ENCODE peak calls at places on chromosome 1, in ten cellular contexts. One of them, this sample, is unnamed.

GRCh38 chr1:6700853-6701436 is 671 bp downstream of the DNAJC11 start:
- DNase-seq in activated CD8-positive, alpha-beta memory T cell treated with anti-CD3 and anti-CD28 coated beads, Interleukin-2, amount 10 ng/mL, durations not matched to agents 7 days and 5 days: no peak
- DNase-seq in HS-27A: no peak
- DNase-seq in cardiac fibroblast: no peak
- DNase-seq in effector CD4-positive, alpha-beta T cell: no peak
- DNase-seq in iPS-NIHi11: no peak
- DNase-seq in iris pigment epithelial cell: no peak
- DNase-seq in colonic mucosa: no peak
- DNase-seq in activated T-cell treated with anti-CD3 and anti-CD28 coated beads, Interleukin-2, amount 50 U/mL, for 72 hours: no peak
- DNase-seq in neural progenitor cell: peak
- DNase-seq in this sample: no peak

GRCh38 chr1:226223786-226224244 is 351 bp downstream of the MIXL1 start:
- DNase-seq in activated CD8-positive, alpha-beta memory T cell treated with anti-CD3 and anti-CD28 coated beads, Interleukin-2, amount 10 ng/mL, durations not matched to agents 7 days and 5 days: peak
- DNase-seq in HS-27A: no peak
- DNase-seq in cardiac fibroblast: peak
- DNase-seq in effector CD4-positive, alpha-beta T cell: no peak
- DNase-seq in iPS-NIHi11: no peak
- DNase-seq in iris pigment epithelial cell: peak
- DNase-seq in colonic mucosa: peak
- DNase-seq in activated T-cell treated with anti-CD3 and anti-CD28 coated beads, Interleukin-2, amount 50 U/mL, for 72 hours: peak
- DNase-seq in neural progenitor cell: peak
- DNase-seq in this sample: peak

GRCh38 chr1:157371211-157371610 is 181.1 kb downstream of the FCRL5 start:
- DNase-seq in activated CD8-positive, alpha-beta memory T cell treated with anti-CD3 and anti-CD28 coated beads, Interleukin-2, amount 10 ng/mL, durations not matched to agents 7 days and 5 days: no peak
- DNase-seq in HS-27A: no peak
- DNase-seq in cardiac fibroblast: peak
- DNase-seq in effector CD4-positive, alpha-beta T cell: no peak
- DNase-seq in iPS-NIHi11: no peak
- DNase-seq in iris pigment epithelial cell: no peak
- DNase-seq in colonic mucosa: no peak
- DNase-seq in activated T-cell treated with anti-CD3 and anti-CD28 coated beads, Interleukin-2, amount 50 U/mL, for 72 hours: no peak
- DNase-seq in neural progenitor cell: no peak
- DNase-seq in this sample: no peak

GRCh38 chr1:68141079-68141800 is 90.8 kb upstream of the DIRAS3 start:
- DNase-seq in activated CD8-positive, alpha-beta memory T cell treated with anti-CD3 and anti-CD28 coated beads, Interleukin-2, amount 10 ng/mL, durations not matched to agents 7 days and 5 days: no peak
- DNase-seq in HS-27A: no peak
- DNase-seq in cardiac fibroblast: peak
- DNase-seq in effector CD4-positive, alpha-beta T cell: no peak
- DNase-seq in iPS-NIHi11: peak
- DNase-seq in iris pigment epithelial cell: peak
- DNase-seq in colonic mucosa: no peak
- DNase-seq in activated T-cell treated with anti-CD3 and anti-CD28 coated beads, Interleukin-2, amount 50 U/mL, for 72 hours: no peak
- DNase-seq in neural progenitor cell: peak
- DNase-seq in this sample: no peak

GRCh38 chr1:49163041-49163440 is 386.4 kb upstream of the BEND5 start:
- DNase-seq in activated CD8-positive, alpha-beta memory T cell treated with anti-CD3 and anti-CD28 coated beads, Interleukin-2, amount 10 ng/mL, durations not matched to agents 7 days and 5 days: no peak
- DNase-seq in HS-27A: no peak
- DNase-seq in cardiac fibroblast: no peak
- DNase-seq in effector CD4-positive, alpha-beta T cell: no peak
- DNase-seq in iPS-NIHi11: no peak
- DNase-seq in iris pigment epithelial cell: peak
- DNase-seq in colonic mucosa: no peak
- DNase-seq in activated T-cell treated with anti-CD3 and anti-CD28 coated beads, Interleukin-2, amount 50 U/mL, for 72 hours: no peak
- DNase-seq in neural progenitor cell: no peak
- DNase-seq in this sample: no peak

GRCh38 chr1:10106756-10107479 is 74.2 kb downstream of the UBE4B start:
- DNase-seq in activated CD8-positive, alpha-beta memory T cell treated with anti-CD3 and anti-CD28 coated beads, Interleukin-2, amount 10 ng/mL, durations not matched to agents 7 days and 5 days: no peak
- DNase-seq in HS-27A: no peak
- DNase-seq in cardiac fibroblast: no peak
- DNase-seq in effector CD4-positive, alpha-beta T cell: no peak
- DNase-seq in iPS-NIHi11: no peak
- DNase-seq in iris pigment epithelial cell: no peak
- DNase-seq in colonic mucosa: no peak
- DNase-seq in activated T-cell treated with anti-CD3 and anti-CD28 coated beads, Interleukin-2, amount 50 U/mL, for 72 hours: no peak
- DNase-seq in neural progenitor cell: no peak
- DNase-seq in this sample: no peak

GRCh38 chr1:158117854-158118691 is 62.6 kb upstream of the CD1D start:
- DNase-seq in activated CD8-positive, alpha-beta memory T cell treated with anti-CD3 and anti-CD28 coated beads, Interleukin-2, amount 10 ng/mL, durations not matched to agents 7 days and 5 days: peak
- DNase-seq in HS-27A: peak
- DNase-seq in cardiac fibroblast: peak
- DNase-seq in effector CD4-positive, alpha-beta T cell: peak
- DNase-seq in iPS-NIHi11: peak
- DNase-seq in iris pigment epithelial cell: peak
- DNase-seq in colonic mucosa: peak
- DNase-seq in activated T-cell treated with anti-CD3 and anti-CD28 coated beads, Interleukin-2, amount 50 U/mL, for 72 hours: peak
- DNase-seq in neural progenitor cell: peak
- DNase-seq in this sample: peak

GRCh38 chr1:31759266-31760023 is 4.7 kb downstream of the ADGRB2 start:
- DNase-seq in activated CD8-positive, alpha-beta memory T cell treated with anti-CD3 and anti-CD28 coated beads, Interleukin-2, amount 10 ng/mL, durations not matched to agents 7 days and 5 days: no peak
- DNase-seq in HS-27A: no peak
- DNase-seq in cardiac fibroblast: no peak
- DNase-seq in effector CD4-positive, alpha-beta T cell: no peak
- DNase-seq in iPS-NIHi11: no peak
- DNase-seq in iris pigment epithelial cell: no peak
- DNase-seq in colonic mucosa: no peak
- DNase-seq in activated T-cell treated with anti-CD3 and anti-CD28 coated beads, Interleukin-2, amount 50 U/mL, for 72 hours: no peak
- DNase-seq in neural progenitor cell: peak
- DNase-seq in this sample: peak

GRCh38 chr1:119737040-119737682 is 25.4 kb downstream of the PHGDH start:
- DNase-seq in activated CD8-positive, alpha-beta memory T cell treated with anti-CD3 and anti-CD28 coated beads, Interleukin-2, amount 10 ng/mL, durations not matched to agents 7 days and 5 days: no peak
- DNase-seq in HS-27A: no peak
- DNase-seq in cardiac fibroblast: peak
- DNase-seq in effector CD4-positive, alpha-beta T cell: no peak
- DNase-seq in iPS-NIHi11: no peak
- DNase-seq in iris pigment epithelial cell: no peak
- DNase-seq in colonic mucosa: peak
- DNase-seq in activated T-cell treated with anti-CD3 and anti-CD28 coated beads, Interleukin-2, amount 50 U/mL, for 72 hours: no peak
- DNase-seq in neural progenitor cell: no peak
- DNase-seq in this sample: peak

GRCh38 chr1:16978589-16979474 is 1.6 kb downstream of the MFAP2 start:
- DNase-seq in activated CD8-positive, alpha-beta memory T cell treated with anti-CD3 and anti-CD28 coated beads, Interleukin-2, amount 10 ng/mL, durations not matched to agents 7 days and 5 days: no peak
- DNase-seq in HS-27A: no peak
- DNase-seq in cardiac fibroblast: peak
- DNase-seq in effector CD4-positive, alpha-beta T cell: no peak
- DNase-seq in iPS-NIHi11: peak
- DNase-seq in iris pigment epithelial cell: peak
- DNase-seq in colonic mucosa: peak
- DNase-seq in activated T-cell treated with anti-CD3 and anti-CD28 coated beads, Interleukin-2, amount 50 U/mL, for 72 hours: no peak
- DNase-seq in neural progenitor cell: peak
- DNase-seq in this sample: peak

GRCh38 chr1:93807301-93807930 is 71.6 kb downstream of the DNTTIP2 start:
- DNase-seq in activated CD8-positive, alpha-beta memory T cell treated with anti-CD3 and anti-CD28 coated beads, Interleukin-2, amount 10 ng/mL, durations not matched to agents 7 days and 5 days: no peak
- DNase-seq in HS-27A: no peak
- DNase-seq in cardiac fibroblast: no peak
- DNase-seq in effector CD4-positive, alpha-beta T cell: no peak
- DNase-seq in iPS-NIHi11: no peak
- DNase-seq in iris pigment epithelial cell: no peak
- DNase-seq in colonic mucosa: no peak
- DNase-seq in activated T-cell treated with anti-CD3 and anti-CD28 coated beads, Interleukin-2, amount 50 U/mL, for 72 hours: no peak
- DNase-seq in neural progenitor cell: peak
- DNase-seq in this sample: no peak